ENCODE peak calls at places on chromosomes 3 and 15, in six cellular contexts. C, B, K, O, P and M are unnamed samples.
A peak's percentile ranks its signal among the peaks of the same experiment; 100 is the strongest.

GRCh38 chr3:12237912-12238650 is 50.8 kb upstream of the PPARG start:
- DNase-seq in B (no peak), P (no peak), O (no peak), K (peak; percentile 10), C (no peak), M (peak; percentile 63)

GRCh38 chr15:92908369-92909057 is 8.4 kb downstream of the CHD2 start:
- DNase-seq in B (no peak), O (no peak), C (no peak), K (no peak), P (no peak), M (no peak)

GRCh38 chr3:124034016-124034808 is 42.3 kb upstream of the ROPN1 start:
- DNase-seq in B (peak; percentile 36), O (peak; percentile 41), K (peak; percentile 6), P (no peak), C (no peak), M (no peak)

GRCh38 chr15:35657679-35658201 is 111.8 kb upstream of the DPH6 start:
- DNase-seq in O (no peak), B (no peak), C (no peak), K (no peak), P (peak; percentile 31), M (peak; percentile 43)

GRCh38 chr3:100635273-100635701 is 25.9 kb downstream of the ADGRG7 start:
- DNase-seq in K (no peak), P (no peak), C (no peak), O (no peak), B (no peak), M (no peak)

GRCh38 chr3:7144696-7145308 is 283.9 kb downstream of the GRM7 start:
- DNase-seq in B (peak; percentile 30), P (no peak), C (peak; percentile 21), O (peak; percentile 63), K (no peak), M (no peak)

GRCh38 chr3:72891053-72891855 is 3.4 kb downstream of the GXYLT2 start:
- DNase-seq in K (peak; percentile 94), P (no peak), C (no peak), O (no peak), B (no peak), M (peak; percentile 100)

GRCh38 chr3:39141211-39141995 is 12.0 kb downstream of the CSRNP1 start:
- DNase-seq in B (no peak), O (peak; percentile 20), C (no peak), K (peak; percentile 62), P (peak; percentile 86), M (peak; percentile 39)

GRCh38 chr15:95401586-95401985 is 928.9 kb upstream of the NR2F2 start:
- DNase-seq in K (no peak), O (no peak), C (no peak), P (no peak), B (no peak), M (peak; percentile 26)

GRCh38 chr3:176971613-176972174 is 225.6 kb downstream of the TBL1XR1 start:
- DNase-seq in P (no peak), C (no peak), O (no peak), B (no peak), K (no peak), M (peak; percentile 16)

GRCh38 chr3:175266478-175266877 is 407.3 kb downstream of the NAALADL2 start:
- DNase-seq in P (no peak), K (peak; percentile 41), B (no peak), C (no peak), O (no peak), M (peak; percentile 78)

GRCh38 chr3:137047240-137047639 is 89.5 kb downstream of the IL20RB start:
- DNase-seq in O (peak; percentile 60), P (no peak), C (no peak), K (no peak), B (peak; percentile 20), M (no peak)

GRCh38 chr3:13385373-13385965 is 34.7 kb downstream of the NUP210 start:
- DNase-seq in B (no peak), O (no peak), C (no peak), P (no peak), K (no peak), M (peak; percentile 37)

GRCh38 chr15:57792729-57793449 is 86.4 kb downstream of the POLR2M start:
- DNase-seq in O (no peak), C (no peak), B (no peak), P (no peak), K (no peak), M (no peak)

GRCh38 chr15:23532019-23532418 is 33.5 kb upstream of the MKRN3 start:
- DNase-seq in C (no peak), O (no peak), K (no peak), P (peak; percentile 88), B (no peak), M (no peak)

GRCh38 chr3:99953596-99953995 is 135.9 kb downstream of the CMSS1 start:
- DNase-seq in O (no peak), C (no peak), K (no peak), B (no peak), P (no peak), M (no peak)

GRCh38 chr15:60385620-60386552 is 11.9 kb downstream of the ANXA2 start:
- DNase-seq in K (peak; percentile 33), P (no peak), B (no peak), C (no peak), O (no peak), M (no peak)

GRCh38 chr15:96274698-96275097 is 55.8 kb upstream of the NR2F2 start:
- DNase-seq in K (no peak), C (no peak), P (no peak), O (no peak), B (no peak), M (no peak)

GRCh38 chr15:41934843-41935242 is 37.5 kb downstream of the EHD4 start:
- DNase-seq in C (no peak), P (no peak), B (no peak), O (peak; percentile 66), K (no peak), M (no peak)

GRCh38 chr3:195084746-195085145 is 186.2 kb downstream of the XXYLT1 start:
- DNase-seq in K (no peak), P (no peak), C (no peak), B (no peak), O (no peak), M (no peak)

GRCh38 chr3:156417733-156418132 is 137.2 kb downstream of the SSR3 start:
- DNase-seq in K (no peak), O (no peak), B (no peak), C (no peak), P (no peak), M (no peak)

GRCh38 chr3:134352031-134352671 is 22.1 kb downstream of the AMOTL2 start:
- DNase-seq in O (no peak), K (no peak), P (peak; percentile 100), B (no peak), C (no peak), M (no peak)

GRCh38 chr3:129315386-129315991 is 36.8 kb downstream of the HMCES start:
- DNase-seq in O (no peak), B (no peak), C (no peak), P (peak; percentile 40), K (peak; percentile 41), M (peak; percentile 21)

GRCh38 chr3:150349314-150350097 is 58.6 kb upstream of the TSC22D2 start:
- DNase-seq in B (peak; percentile 30), O (no peak), C (no peak), P (peak; percentile 55), K (no peak), M (no peak)

GRCh38 chr15:74656935-74657535 is 38.8 kb downstream of the EDC3 start:
- DNase-seq in C (no peak), K (no peak), O (no peak), P (no peak), B (no peak), M (no peak)

GRCh38 chr3:123201557-123202427 is at the start of gene SEC22A:
- DNase-seq in O (peak; percentile 99), K (peak; percentile 92), P (peak; percentile 92), B (peak; percentile 88), C (peak; percentile 92), M (peak; percentile 89)

DNA sequence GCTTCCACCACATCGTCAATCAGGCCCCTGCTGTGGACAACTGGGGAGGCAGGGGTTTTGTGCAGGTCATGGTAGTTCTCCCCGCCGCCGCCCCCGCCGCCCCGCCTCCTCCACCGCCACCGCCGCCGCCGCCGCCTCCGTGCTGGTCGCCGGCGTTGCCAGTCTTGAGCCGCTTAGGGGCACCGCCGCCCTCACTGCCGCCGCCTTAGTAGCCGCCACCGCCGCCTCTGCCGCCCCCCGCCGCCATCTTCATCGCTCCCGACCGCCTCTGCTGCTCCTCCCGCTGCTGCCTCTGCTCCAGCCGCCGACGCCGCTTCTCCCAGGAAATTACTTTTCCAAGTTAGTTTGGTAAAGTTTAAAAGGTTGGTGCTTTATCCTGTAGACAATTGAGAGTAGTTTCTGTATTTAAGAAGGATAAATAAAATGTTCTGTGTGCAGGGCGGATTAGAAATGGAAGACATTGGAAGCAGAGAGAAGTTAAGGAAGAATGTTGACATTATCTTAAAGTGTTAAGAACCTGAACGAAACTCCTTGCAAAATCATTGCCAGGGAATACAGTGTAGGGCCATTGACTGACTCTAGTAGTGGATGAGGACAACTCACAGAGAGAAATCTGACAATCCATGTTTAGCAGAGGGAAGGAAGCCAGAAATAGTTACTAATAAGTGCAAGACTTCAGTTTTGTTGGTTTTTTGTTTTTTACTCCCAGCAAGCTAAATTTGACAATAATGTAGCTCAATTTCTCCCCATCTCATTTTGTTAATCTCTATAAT is 53.0 kb upstream of the GOLGA8A start:
- DNase-seq in B (no peak), O (peak; percentile 57), C (no peak), K (peak; percentile 8), P (no peak), M (no peak)
- H3K14ac ChIP-seq in B (no peak overlapping the region), O (no peak overlapping the region), C (no peak overlapping the region), K (no peak overlapping the region), P (no peak overlapping the region), M (no peak overlapping the region)

GRCh38 chr15:68789921-68790575 is 30.6 kb downstream of the ANP32A start:
- DNase-seq in O (peak; percentile 75), K (peak; percentile 87), B (no peak), C (no peak), P (no peak), M (peak; percentile 58)
- H2BK5ac ChIP-seq in O (no peak overlapping the region), K (no peak overlapping the region), B (no peak overlapping the region), C (peak overlapping the region; percentile 46), P (peak overlapping the region; percentile 37), M (no peak overlapping the region)

GRCh38 chr15:51229907-51230328 is 108.5 kb downstream of the CYP19A1 start:
- DNase-seq in C (no peak), O (no peak), P (no peak), K (peak; percentile 52), B (peak; percentile 17), M (peak; percentile 27)
- H3K14ac ChIP-seq in C (no peak overlapping the region), O (no peak overlapping the region), P (no peak overlapping the region), K (no peak overlapping the region), B (no peak overlapping the region), M (no peak overlapping the region)

GRCh38 chr3:57597240-57597972 is at the start of gene ARF4:
- DNase-seq in P (peak; percentile 100), B (peak; percentile 98), K (peak; percentile 100), O (peak; percentile 100), C (peak; percentile 99), M (peak; percentile 99)
- H2BK5ac ChIP-seq in P (peak within 1 kb of the TSS; percentile 95), B (peak within 1 kb of the TSS; percentile 94), K (peak within 1 kb of the TSS; percentile 97), O (peak within 1 kb of the TSS; percentile 4), C (peak within 1 kb of the TSS; percentile 98), M (peak within 1 kb of the TSS; percentile 93)

GRCh38 chr3:42849017-42849416 is 26.7 kb downstream of the CYP8B1 start:
- DNase-seq in K (no peak), O (no peak), C (no peak), P (no peak), B (no peak), M (no peak)
- H3K14ac ChIP-seq in K (no peak overlapping the region), O (no peak overlapping the region), C (no peak overlapping the region), P (no peak overlapping the region), B (no peak overlapping the region), M (no peak overlapping the region)